ENCODE peak calls at places on chromosomes 3 and 15, in seven cellular contexts. E is heart left ventricle; F is neuronal stem cell; O is PC-9; P is IMR-90; I is iPS DF 6.9; A is CD4-positive, CD25-positive, alpha-beta regulatory T cell. C is an unnamed sample.
A peak's percentile ranks its signal among the peaks of the same experiment; 100 is the strongest.

GRCh38 chr15:56794150-56794922 is 61.0 kb upstream of the ZNF280D start:
- DNase-seq in A (no peak), I (no peak), F (no peak), E (no peak), O (no peak), P (peak; percentile 63), C (no peak)

GRCh38 chr3:61688307-61688695 is 126.9 kb downstream of the PTPRG start:
- DNase-seq in P (no peak), I (peak; percentile 96), O (no peak), F (peak; percentile 60), A (no peak), E (no peak), C (no peak)

GRCh38 chr3:139811331-139811730 is 123.7 kb upstream of the CLSTN2 start:
- DNase-seq in F (no peak), A (no peak), P (no peak), O (no peak), I (no peak), E (no peak), C (no peak)

GRCh38 chr3:33057320-33058298 is 39.3 kb downstream of the GLB1 start:
- DNase-seq in P (no peak), E (no peak), F (no peak), O (no peak), I (no peak), A (no peak), C (no peak)

GRCh38 chr3:153052096-153052460 is 109.9 kb upstream of the RAP2B start:
- DNase-seq in E (no peak), F (no peak), A (no peak), P (peak; percentile 95), O (peak; percentile 77), I (no peak), C (no peak)

GRCh38 chr3:49802719-49803463 is at the start of gene INKA1:
- DNase-seq in I (peak; percentile 81), F (peak; percentile 84), A (peak; percentile 90), O (peak; percentile 85), P (peak; percentile 72), E (peak; percentile 94), C (peak; percentile 84)

GRCh38 chr15:78223396-78224023 is 10.9 kb downstream of the ACSBG1 start:
- DNase-seq in I (no peak), A (no peak), E (peak; percentile 42), O (no peak), F (no peak), P (peak; percentile 7), C (no peak)

GRCh38 chr15:70761046-70761445 is 2.3 kb downstream of the UACA start:
- DNase-seq in I (no peak), F (no peak), P (no peak), O (no peak), A (no peak), E (no peak), C (no peak)

GRCh38 chr3:111594205-111594604 is 941 bp downstream of the ZBED2 start:
- DNase-seq in E (no peak), A (peak; percentile 42), O (peak; percentile 74), P (peak; percentile 91), I (no peak), F (no peak), C (no peak)

GRCh38 chr3:179192542-179192941 is 44.4 kb downstream of the PIK3CA start:
- DNase-seq in I (no peak), E (no peak), A (no peak), O (no peak), F (no peak), P (no peak), C (no peak)

GRCh38 chr15:62075595-62076279 is 9.0 kb downstream of the C2CD4A start:
- DNase-seq in O (peak; percentile 68), E (no peak), I (no peak), P (peak; percentile 56), F (no peak), A (no peak), C (peak; percentile 36)

GRCh38 chr3:2765002-2765579 is 345.1 kb downstream of the IL5RA start:
- DNase-seq in A (peak; percentile 12), O (no peak), F (no peak), E (no peak), I (peak; percentile 11), P (no peak), C (peak; percentile 8)

GRCh38 chr15:80404719-80405553 is 754 bp downstream of the ARNT2 start:
- DNase-seq in I (no peak), A (no peak), E (no peak), P (peak; percentile 35), O (no peak), F (peak; percentile 48), C (peak; percentile 30)

GRCh38 chr3:134058728-134059601 is 29.2 kb upstream of the SLCO2A1 start:
- DNase-seq in E (no peak), F (no peak), O (no peak), A (no peak), I (no peak), P (no peak), C (no peak)

GRCh38 chr15:39235084-39235795 is 345.6 kb upstream of the THBS1 start:
- DNase-seq in A (no peak), O (peak; percentile 39), P (peak; percentile 75), I (no peak), E (no peak), F (no peak), C (no peak)

GRCh38 chr3:134456121-134456520 is 29.7 kb downstream of the ANAPC13 start:
- DNase-seq in I (no peak), E (no peak), P (no peak), O (no peak), F (no peak), A (no peak), C (no peak)

GRCh38 chr3:142857056-142857455 is 31.8 kb downstream of the PCOLCE2 start:
- DNase-seq in I (no peak), A (no peak), E (no peak), F (no peak), P (no peak), O (no peak), C (peak; percentile 67)

GRCh38 chr3:136893848-136894443 is 31.9 kb downstream of the NCK1 start:
- DNase-seq in P (peak; percentile 92), E (no peak), A (no peak), F (no peak), I (no peak), O (no peak), C (no peak)

DNA sequence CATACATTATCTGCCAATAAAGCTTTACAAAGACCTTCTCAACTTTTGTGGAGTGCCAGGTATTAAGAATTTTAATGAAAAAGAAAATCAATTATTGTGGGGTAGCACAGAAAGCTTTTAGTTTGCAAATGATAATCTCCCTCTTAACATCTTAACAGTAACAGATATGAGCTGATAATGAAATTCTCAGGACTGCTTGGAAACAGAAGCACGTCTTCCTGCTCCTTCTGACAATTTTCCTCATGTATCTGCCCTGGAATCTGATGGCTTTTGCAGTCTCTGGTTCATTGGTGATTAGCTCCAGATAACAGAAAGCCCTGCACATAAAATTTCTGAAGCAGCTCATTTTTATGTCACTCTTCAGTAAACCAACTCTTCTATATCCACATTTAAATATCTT is 432.4 kb upstream of the PDZRN3 start:
- DNase-seq in I (no peak), O (no peak), F (no peak), E (no peak), A (no peak), P (no peak), C (no peak)
- H3K4me1 ChIP-seq in I (no peaks in the 10 kb centered on the region), O (no peaks in the 10 kb centered on the region), F (no peaks in the 10 kb centered on the region), E (no peaks in the 10 kb centered on the region), A (no peaks in the 10 kb centered on the region), P (no peaks in the 10 kb centered on the region), C (no peaks in the 10 kb centered on the region)

GRCh38 chr3:155101398-155101797 is 21.3 kb downstream of the MME start:
- DNase-seq in A (no peak), P (peak; percentile 81), I (no peak), O (no peak), E (no peak), F (no peak), C (no peak)

GRCh38 chr3:155102329-155102728 is 22.2 kb downstream of the MME start:
- DNase-seq in P (peak; percentile 62), E (no peak), O (no peak), A (no peak), F (no peak), I (no peak), C (no peak)

GRCh38 chr3:155110996-155111901 is 31.1 kb downstream of the MME start:
- DNase-seq in F (no peak), I (no peak), E (no peak), P (no peak), O (no peak), A (no peak), C (no peak)

GRCh38 chr3:155110021-155110420 is 29.9 kb downstream of the MME start:
- DNase-seq in A (no peak), E (no peak), F (no peak), I (no peak), O (no peak), P (no peak), C (no peak)

DNA sequence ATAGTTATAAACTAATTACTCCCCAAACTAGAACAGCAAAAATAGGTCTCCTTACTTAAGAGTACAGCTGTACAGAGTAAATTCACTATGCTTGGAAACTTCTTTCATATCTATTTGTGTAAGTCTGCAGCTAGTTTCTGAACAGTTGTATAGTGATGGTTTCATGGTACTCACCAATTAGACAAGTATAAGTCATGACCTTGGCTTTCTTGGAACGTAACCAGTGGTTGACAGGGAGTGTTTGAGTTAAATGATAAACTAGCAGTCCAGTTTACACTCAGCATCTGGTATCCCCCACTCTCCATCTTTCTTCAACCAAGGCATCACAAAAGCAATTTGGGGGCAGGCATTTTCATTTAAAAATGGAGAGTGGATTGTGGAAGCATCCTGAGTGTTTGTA is 25.9 kb downstream of the MME start:
- DNase-seq in E (no peak), O (no peak), P (peak; percentile 52), A (no peak), I (no peak), F (no peak), C (no peak)
- H3K4me1 ChIP-seq in E (peaks cover 5% of the 10 kb centered on the region), O (no peaks in the 10 kb centered on the region), P (peaks cover 7% of the 10 kb centered on the region), A (no peaks in the 10 kb centered on the region), I (no peaks in the 10 kb centered on the region), F (no peaks in the 10 kb centered on the region), C (no peaks in the 10 kb centered on the region)

GRCh38 chr3:72261566-72262564 is 476.9 kb upstream of the PROK2 start:
- DNase-seq in A (no peak), P (no peak), F (no peak), O (no peak), I (no peak), E (no peak), C (no peak)
- H3K4me1 ChIP-seq in A (peaks cover 34% of the 10 kb centered on the region), P (no peaks in the 10 kb centered on the region), F (peaks cover 10% of the 10 kb centered on the region), O (no peaks in the 10 kb centered on the region), I (peaks cover 6% of the 10 kb centered on the region), E (peaks cover 8% of the 10 kb centered on the region), C (peaks cover 9% of the 10 kb centered on the region)

DNA sequence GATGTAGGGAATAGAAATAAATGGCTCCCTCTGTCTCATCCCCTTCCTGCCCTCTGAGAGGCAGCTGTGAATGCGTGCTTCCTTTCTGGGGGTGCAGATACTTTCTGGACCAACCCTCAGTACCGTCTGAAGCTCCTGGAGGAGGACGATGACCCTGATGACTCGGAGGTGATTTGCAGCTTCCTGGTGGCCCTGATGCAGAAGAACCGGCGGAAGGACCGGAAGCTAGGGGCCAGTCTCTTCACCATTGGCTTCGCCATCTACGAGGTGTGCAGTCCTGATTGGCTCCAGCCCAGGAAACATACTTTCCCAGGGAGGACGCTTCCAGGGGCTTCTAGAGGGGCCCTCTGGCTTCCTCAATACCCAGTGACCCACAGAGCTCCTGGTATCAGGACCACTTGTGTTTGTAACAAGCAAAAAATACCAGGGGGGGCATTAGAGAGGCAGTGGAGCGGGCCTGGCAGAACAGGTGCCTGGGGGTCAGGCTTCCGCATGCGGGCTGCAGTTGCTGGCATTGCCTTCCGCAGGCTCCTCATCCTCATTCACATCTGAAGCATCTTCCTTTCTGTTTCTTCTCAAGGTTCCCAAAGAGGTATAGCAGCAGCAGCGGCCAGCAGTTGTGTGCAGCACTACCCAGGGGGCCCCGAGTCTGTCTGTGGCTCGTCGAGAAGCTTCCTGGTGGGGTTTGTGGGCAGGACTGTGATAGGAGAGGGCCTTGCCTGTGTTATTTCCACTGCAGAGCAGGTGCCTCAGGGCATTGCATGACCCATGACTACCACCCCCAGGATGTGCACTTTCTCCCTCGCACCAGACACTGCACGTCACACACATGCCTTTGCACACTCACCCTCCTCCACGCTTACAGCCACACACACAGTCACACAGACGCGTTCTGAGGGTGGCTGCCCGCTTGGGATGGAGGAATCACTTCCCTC is 42.5 kb downstream of the CAPN3 start:
- DNase-seq in P (no peak), A (peak; percentile 18), E (no peak), F (no peak), O (no peak), I (no peak), C (no peak)
- H3K4me1 ChIP-seq in P (no peaks in the 10 kb centered on the region), A (no peaks in the 10 kb centered on the region), E (no peaks in the 10 kb centered on the region), F (peaks cover 3% of the 10 kb centered on the region), O (no peaks in the 10 kb centered on the region), I (no peaks in the 10 kb centered on the region), C (no peaks in the 10 kb centered on the region)